ENCODE peak calls at places on chromosomes 12 and 14, in four cellular contexts. W, E, G and P are unnamed samples.

GRCh38 chr14:81401420-81402122 is 1.4 kb upstream of the STON2 start:
- DNase-seq in G (no peak), E (peak; percentile 86), W (no peak), P (no peak)

GRCh38 chr14:68464716-68465115 is 328.2 kb downstream of the ZFP36L1 start:
- DNase-seq in E (peak; percentile 57), W (peak; percentile 98), G (no peak), P (no peak)

GRCh38 chr12:71710276-71711125 is 24.6 kb downstream of the TMEM19 start:
- DNase-seq in W (peak; percentile 90), G (no peak), E (peak; percentile 70), P (no peak)

GRCh38 chr12:53754196-53754595 is 2.4 kb upstream of the CISTR start:
- DNase-seq in W (no peak), G (no peak), E (no peak), P (no peak)

GRCh38 chr14:76267322-76268012 is 108.5 kb upstream of the ESRRB start:
- DNase-seq in G (no peak), W (no peak), E (peak; percentile 68), P (no peak)

GRCh38 chr12:6925543-6926279 is 2.0 kb upstream of the ATN1 start:
- DNase-seq in E (peak; percentile 84), W (no peak), G (no peak), P (no peak)

GRCh38 chr12:115806000-115806399 is 471.5 kb downstream of the MED13L start:
- DNase-seq in E (no peak), W (no peak), G (no peak), P (no peak)

GRCh38 chr14:76937181-76938091 is 91.1 kb downstream of the IRF2BPL start:
- DNase-seq in W (no peak), G (no peak), E (peak; percentile 92), P (no peak)

GRCh38 chr12:51262758-51263177 is 7.4 kb downstream of the SMAGP start:
- DNase-seq in E (peak; percentile 68), G (no peak), W (no peak), P (no peak)

GRCh38 chr14:67722293-67722692 is 20.6 kb downstream of the RDH12 start:
- DNase-seq in G (no peak), W (no peak), E (peak; percentile 37), P (no peak)

GRCh38 chr12:46556820-46557524 is 184.4 kb upstream of the SLC38A2 start:
- DNase-seq in G (no peak), W (no peak), E (peak; percentile 74), P (no peak)

GRCh38 chr12:122064780-122065588 is 13.6 kb upstream of the MLXIP start:
- DNase-seq in W (no peak), E (peak; percentile 80), G (no peak), P (no peak)

GRCh38 chr12:47721431-47721973 is 3.8 kb downstream of the ENDOU start:
- DNase-seq in E (no peak), G (no peak), W (no peak), P (no peak)

GRCh38 chr14:64507376-64508156 is 3.0 kb downstream of the ZBTB1 start:
- DNase-seq in E (peak; percentile 46), G (no peak), W (no peak), P (no peak)

GRCh38 chr14:96741151-96741977 is 55.8 kb upstream of the VRK1 start:
- DNase-seq in W (peak; percentile 63), E (peak; percentile 71), G (no peak), P (peak; percentile 71)

GRCh38 chr14:22393796-22394195 is 195.2 kb downstream of the DAD1 start:
- DNase-seq in W (no peak), G (no peak), E (no peak), P (no peak)

GRCh38 chr12:80756875-80757274 is 40.2 kb downstream of the MYF5 start:
- DNase-seq in G (no peak), E (peak; percentile 15), W (no peak), P (no peak)

GRCh38 chr14:93207468-93208308 is 632 bp downstream of the UBR7 start:
- DNase-seq in E (peak; percentile 76), G (no peak), W (peak; percentile 78), P (no peak)

GRCh38 chr14:76775695-76776305 is 14.5 kb downstream of the VASH1 start:
- DNase-seq in G (no peak), E (no peak), W (peak; percentile 69), P (no peak)

GRCh38 chr12:78406776-78407335 is 457.7 kb upstream of the SYT1 start:
- DNase-seq in E (peak; percentile 36), G (no peak), W (no peak), P (no peak)

DNA sequence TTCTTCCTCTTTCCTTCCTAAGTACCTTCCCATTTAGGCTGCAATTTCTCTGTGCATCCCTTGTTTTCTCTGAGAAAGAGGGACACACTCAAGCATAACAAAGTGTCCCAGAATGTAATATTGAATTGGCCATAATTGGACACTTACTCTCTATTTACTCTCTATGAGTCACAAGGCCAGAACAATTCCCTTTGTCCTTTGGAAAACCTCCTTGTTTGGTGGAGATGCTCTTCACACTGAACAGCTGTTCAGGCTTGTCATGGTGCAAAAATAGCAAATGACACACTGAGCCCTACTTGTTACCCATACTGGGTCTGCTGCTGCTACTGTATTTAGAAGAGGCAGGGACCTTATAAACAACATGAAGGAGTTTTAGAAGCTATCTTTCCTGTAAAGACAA is 1590.5 kb upstream of the TMEM132C start:
- DNase-seq in G (no peak), E (no peak), W (no peak), P (no peak)
- H3K9me3 ChIP-seq in G (no peaks in the 10 kb centered on the region), E (no peaks in the 10 kb centered on the region), W (no peaks in the 10 kb centered on the region), P (no peaks in the 10 kb centered on the region)

GRCh38 chr14:105279642-105280361 is 21.0 kb downstream of the BRF1 start:
- DNase-seq in E (no peak), G (no peak), W (no peak), P (no peak)

GRCh38 chr14:105280525-105280924 is 20.3 kb downstream of the BRF1 start:
- DNase-seq in W (no peak), E (no peak), G (no peak), P (no peak)

GRCh38 chr14:105282098-105282725 is 18.6 kb downstream of the BRF1 start:
- DNase-seq in G (no peak), E (no peak), W (no peak), P (no peak)

GRCh38 chr14:105283028-105283427 is 17.8 kb downstream of the BRF1 start:
- DNase-seq in G (no peak), W (no peak), E (no peak), P (no peak)

GRCh38 chr14:105281354-105282097 is 19.3 kb downstream of the BRF1 start:
- DNase-seq in W (no peak), G (no peak), E (peak; percentile 73), P (peak; percentile 26)
- H3K4me1 ChIP-seq in W (no peaks in the 10 kb centered on the region), G (no peaks in the 10 kb centered on the region), E (peaks cover 22% of the 10 kb centered on the region), P (no peaks in the 10 kb centered on the region)

GRCh38 chr12:133073836-133074235 is 6.9 kb upstream of the ZNF140 start:
- DNase-seq in G (no peak), E (no peak), W (no peak), P (no peak)
- H3K9me3 ChIP-seq in G (peaks cover 98% of the 10 kb centered on the region), E (peaks cover 84% of the 10 kb centered on the region), W (peaks cover 20% of the 10 kb centered on the region), P (peaks cover 27% of the 10 kb centered on the region)

GRCh38 chr14:69755299-69755698 is 11.6 kb upstream of the SRSF5 start:
- DNase-seq in W (no peak), G (no peak), E (no peak), P (no peak)
- H3K4me1 ChIP-seq in W (no peaks in the 10 kb centered on the region), G (no peaks in the 10 kb centered on the region), E (no peaks in the 10 kb centered on the region), P (peaks cover 14% of the 10 kb centered on the region)

DNA sequence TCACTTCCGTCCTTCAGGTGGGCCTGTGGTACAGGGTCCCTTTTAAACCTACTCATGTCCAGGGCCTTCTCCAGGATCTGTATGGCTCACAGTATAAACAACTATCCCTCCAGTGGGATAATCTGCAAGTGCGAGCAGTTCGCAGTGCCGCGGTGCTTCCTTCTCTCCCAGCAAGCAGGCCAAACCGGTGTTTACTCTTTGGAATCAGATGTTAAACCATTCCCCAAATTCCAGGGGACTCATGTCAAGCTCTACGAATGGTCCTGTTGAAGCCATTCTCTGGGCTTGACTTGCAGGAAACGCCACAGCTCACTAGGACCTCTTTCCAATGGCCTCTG is 59.6 kb downstream of the OR11H12 start:
- DNase-seq in W (no peak), G (no peak), E (no peak), P (no peak)
- H3K9me3 ChIP-seq in W (no peaks in the 10 kb centered on the region), G (peaks cover 32% of the 10 kb centered on the region), E (no peaks in the 10 kb centered on the region), P (no peaks in the 10 kb centered on the region)

GRCh38 chr12:124371970-124372555 is 77.2 kb downstream of the RFLNA start:
- DNase-seq in E (no peak), W (no peak), G (no peak), P (no peak)
- H3K4me1 ChIP-seq in E (peaks cover 34% of the 10 kb centered on the region), W (peaks cover 15% of the 10 kb centered on the region), G (peaks cover 28% of the 10 kb centered on the region), P (no peaks in the 10 kb centered on the region)